ENCODE peak calls at places on chromosome 17, in six cellular contexts. V, I, F, W, P and C are unnamed samples.

GRCh38 chr17:58532555-58532951 is 18.1 kb upstream of the MTMR4 start:
- DNase-seq in V (no peak), I (no peak), F (no peak), W (no peak), P (no peak), C (no peak)

GRCh38 chr17:63523256-63523869 is at the start of gene KCNH6:
- DNase-seq in V (no peak), I (no peak), F (no peak), W (no peak), P (no peak), C (no peak)

GRCh38 chr17:68403122-68403521 is 54.2 kb downstream of the WIPI1 start:
- DNase-seq in V (no peak), I (no peak), F (no peak), W (no peak), P (no peak), C (no peak)

GRCh38 chr17:75478508-75478907 is 22.1 kb downstream of the TMEM94 start:
- DNase-seq in V (no peak), I (peak), F (no peak), W (no peak), P (no peak), C (no peak)

GRCh38 chr17:27572665-27573064 is 58.3 kb upstream of the LGALS9 start:
- DNase-seq in V (no peak), I (peak), F (no peak), W (no peak), P (no peak), C (no peak)

GRCh38 chr17:14553847-14554246 is 253.0 kb downstream of the HS3ST3B1 start:
- DNase-seq in V (no peak), I (no peak), F (no peak), W (no peak), P (no peak), C (no peak)

GRCh38 chr17:27247071-27247957 is 46.6 kb upstream of the WSB1 start:
- DNase-seq in V (no peak), I (peak), F (no peak), W (peak), P (peak), C (no peak)

GRCh38 chr17:19013226-19013625 is 8.7 kb upstream of the FAM83G start:
- DNase-seq in V (no peak), I (no peak), F (no peak), W (no peak), P (no peak), C (no peak)

GRCh38 chr17:50634915-50635719 is 436 bp downstream of the ABCC3 start:
- DNase-seq in V (no peak), I (no peak), F (no peak), W (no peak), P (no peak), C (no peak)

GRCh38 chr17:31823014-31823413 is 36.0 kb downstream of the COPRS start:
- DNase-seq in V (no peak), I (no peak), F (no peak), W (no peak), P (no peak), C (no peak)

GRCh38 chr17:1695365-1695764 is 10.7 kb upstream of the PRPF8 start:
- DNase-seq in V (peak), I (no peak), F (no peak), W (no peak), P (no peak), C (no peak)

GRCh38 chr17:18968945-18969887 is 17.3 kb downstream of the SLC5A10 start:
- DNase-seq in V (no peak), I (no peak), F (peak), W (peak), P (no peak), C (no peak)

GRCh38 chr17:78383725-78384471 is 5.4 kb downstream of the PGS1 start:
- DNase-seq in V (peak), I (peak), F (no peak), W (no peak), P (no peak), C (no peak)
- TF ChIP-seq BHLHE40 in V (peak), I (peak), F (no peak), W (no peak), P (no peak), C (no peak)

GRCh38 chr17:48322060-48322459 is 108.0 kb downstream of the SKAP1 start:
- DNase-seq in V (no peak), I (peak), F (no peak), W (peak), P (no peak), C (no peak)
- TF ChIP-seq BHLHE40 in V (no peak), I (no peak), F (no peak), W (no peak), P (no peak), C (no peak)

GRCh38 chr17:43598359-43599045 is 52.4 kb upstream of the ETV4 start:
- DNase-seq in V (no peak), I (no peak), F (no peak), W (no peak), P (no peak), C (no peak)

GRCh38 chr17:43597624-43598358 is 51.7 kb upstream of the ETV4 start:
- DNase-seq in V (no peak), I (no peak), F (no peak), W (no peak), P (no peak), C (no peak)

GRCh38 chr17:43599046-43599395 is 52.9 kb upstream of the ETV4 start:
- DNase-seq in V (no peak), I (no peak), F (no peak), W (no peak), P (no peak), C (no peak)

GRCh38 chr17:43601280-43602050 is 55.3 kb upstream of the ETV4 start:
- DNase-seq in V (no peak), I (peak), F (no peak), W (no peak), P (no peak), C (no peak)

DNA sequence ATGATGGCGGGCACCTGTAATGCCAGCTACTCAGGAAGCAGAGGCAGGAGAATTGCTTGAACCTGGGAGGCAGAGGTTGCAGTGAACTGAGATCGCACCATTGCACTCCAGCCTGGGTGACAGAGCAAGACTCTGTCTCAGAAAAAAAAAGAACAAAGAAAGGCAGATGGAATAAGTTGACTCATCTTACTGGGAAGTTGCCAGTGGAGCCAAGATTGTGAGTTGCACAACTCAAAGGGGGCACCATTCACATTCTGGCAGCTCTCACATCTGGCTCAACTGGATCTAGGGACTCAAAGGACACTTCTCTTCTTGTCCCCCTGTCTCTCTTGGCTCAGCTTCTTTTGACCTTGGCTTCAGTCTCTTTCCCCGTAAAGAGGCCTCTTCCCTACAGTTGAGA is 53.7 kb upstream of the ETV4 start:
- DNase-seq in V (no peak), I (peak), F (no peak), W (no peak), P (no peak), C (no peak)
- TF ChIP-seq BHLHE40 in V (no peak), I (no peak), F (no peak), W (no peak), P (no peak), C (no peak)

DNA sequence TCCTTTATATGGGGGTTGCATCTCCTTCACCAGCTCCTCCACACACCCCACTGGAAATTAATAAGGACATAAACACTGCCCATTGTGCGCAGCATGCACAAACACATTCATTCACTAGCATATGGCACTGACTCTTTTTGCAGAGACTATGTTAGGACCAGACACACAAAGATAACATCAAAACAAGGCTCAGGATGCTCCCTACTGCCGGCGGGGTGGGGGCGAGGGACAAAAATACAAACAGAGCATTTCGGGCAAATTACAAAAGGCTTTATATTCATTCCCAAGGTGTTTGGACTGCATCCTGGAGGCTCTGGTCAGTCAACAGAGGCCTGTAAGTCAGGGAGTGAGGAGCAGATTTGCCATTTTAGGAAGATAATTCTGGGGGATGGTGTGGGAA is 299.7 kb downstream of the SLC39A11 start:
- DNase-seq in V (no peak), I (no peak), F (no peak), W (no peak), P (no peak), C (no peak)
- TF ChIP-seq BHLHE40 in V (no peak), I (no peak), F (no peak), W (no peak), P (no peak), C (no peak)